ENCODE peak calls at places on chromosome 13, in eight cellular contexts. X, Q, M, I, K, T, H and Z are unnamed samples.

GRCh38 chr13:106562301-106562700 is 5.6 kb downstream of the ARGLU1 start:
- DNase-seq in Q (no peak), T (no peak), X (no peak), M (no peak), I (no peak), H (no peak), K (no peak), Z (no peak)

GRCh38 chr13:33202644-33203169 is 82.8 kb downstream of the STARD13 start:
- DNase-seq in Q (no peak), I (no peak), T (no peak), M (no peak), K (no peak), H (no peak), X (no peak), Z (no peak)

GRCh38 chr13:26663801-26664200 is 96.8 kb downstream of the GPR12 start:
- DNase-seq in I (no peak), T (no peak), K (no peak), Q (peak; percentile 43), H (no peak), M (peak; percentile 70), X (no peak), Z (no peak)

GRCh38 chr13:93505104-93505952 is 278.7 kb downstream of the GPC6 start:
- DNase-seq in T (peak; percentile 36), Q (no peak), X (no peak), H (no peak), K (peak; percentile 64), M (no peak), I (no peak), Z (no peak)

GRCh38 chr13:31236211-31236786 is 36.5 kb downstream of the B3GLCT start:
- DNase-seq in X (peak; percentile 21), H (peak; percentile 52), M (peak; percentile 35), K (peak; percentile 72), I (no peak), Q (peak; percentile 55), T (peak; percentile 40), Z (no peak)

GRCh38 chr13:68369739-68370138 is 1139.6 kb upstream of the PCDH9 start:
- DNase-seq in T (no peak), H (no peak), M (no peak), Q (peak; percentile 10), X (no peak), I (no peak), K (no peak), Z (no peak)

GRCh38 chr13:21671793-21672680 is 1.2 kb downstream of the FGF9 start:
- DNase-seq in X (no peak), Q (no peak), M (peak; percentile 9), I (no peak), K (no peak), T (peak; percentile 16), H (peak; percentile 31), Z (no peak)

GRCh38 chr13:67735651-67736050 is 505.5 kb upstream of the PCDH9 start:
- DNase-seq in I (no peak), X (no peak), K (no peak), M (no peak), H (no peak), T (no peak), Q (no peak), Z (no peak)

GRCh38 chr13:47794963-47795362 is 206.1 kb downstream of the SUCLA2 start:
- DNase-seq in T (no peak), H (peak; percentile 26), K (peak; percentile 5), I (no peak), Q (no peak), M (no peak), X (no peak), Z (no peak)

GRCh38 chr13:39810091-39810877 is 154.8 kb downstream of the COG6 start:
- DNase-seq in I (no peak), M (no peak), K (no peak), T (no peak), X (no peak), Q (peak; percentile 22), H (no peak), Z (no peak)

GRCh38 chr13:30808600-30808999 is 73.3 kb downstream of the ALOX5AP start:
- DNase-seq in I (no peak), Q (no peak), M (no peak), H (no peak), X (no peak), T (no peak), K (no peak), Z (no peak)

GRCh38 chr13:97549201-97549600 is 115.2 kb downstream of the RAP2A start:
- DNase-seq in H (peak; percentile 27), I (no peak), Q (no peak), X (no peak), M (no peak), K (no peak), T (no peak), Z (no peak)

GRCh38 chr13:76663941-76664340 is 222.3 kb downstream of the KCTD12 start:
- DNase-seq in K (peak; percentile 72), X (no peak), Q (no peak), H (no peak), I (no peak), M (no peak), T (no peak), Z (no peak)

GRCh38 chr13:42996584-42996983 is 4.5 kb upstream of the EPSTI1 start:
- DNase-seq in Q (peak; percentile 100), H (no peak), I (no peak), X (no peak), M (no peak), T (no peak), K (peak; percentile 84), Z (no peak)

GRCh38 chr13:93758575-93758974 is 532.0 kb downstream of the GPC6 start:
- DNase-seq in T (no peak), I (no peak), Q (peak; percentile 25), X (no peak), K (peak; percentile 33), H (no peak), M (no peak), Z (no peak)

GRCh38 chr13:43783820-43784219 is 3.0 kb downstream of the ENOX1 start:
- DNase-seq in K (peak; percentile 42), I (no peak), X (no peak), M (no peak), H (peak; percentile 56), T (no peak), Q (peak; percentile 67), Z (no peak)

GRCh38 chr13:106096661-106097092 is 438.8 kb downstream of the EFNB2 start:
- DNase-seq in H (no peak), I (no peak), T (no peak), K (peak; percentile 21), X (no peak), M (no peak), Q (peak; percentile 76), Z (no peak)

GRCh38 chr13:40490086-40490723 is 176.2 kb downstream of the FOXO1 start:
- DNase-seq in X (no peak), I (no peak), K (no peak), M (no peak), T (no peak), H (no peak), Q (no peak), Z (no peak)

GRCh38 chr13:38566526-38566925 is 120.4 kb upstream of the FREM2 start:
- DNase-seq in I (no peak), T (no peak), K (no peak), Q (no peak), H (peak; percentile 21), X (no peak), M (no peak), Z (no peak)

GRCh38 chr13:40318366-40318765 is 348.1 kb downstream of the FOXO1 start:
- DNase-seq in Q (peak; percentile 69), T (peak; percentile 55), X (no peak), H (peak; percentile 36), M (no peak), I (no peak), K (no peak), Z (no peak)

GRCh38 chr13:32206097-32206740 is 108.9 kb downstream of the ZAR1L start:
- DNase-seq in T (no peak), M (no peak), K (no peak), I (no peak), X (no peak), Q (peak; percentile 10), H (no peak), Z (no peak)

GRCh38 chr13:111911754-111912452 is 155.0 kb upstream of the SOX1 start:
- DNase-seq in Q (no peak), K (no peak), X (no peak), I (no peak), T (no peak), M (no peak), H (no peak), Z (peak; percentile 52)
- H3K27me3 ChIP-seq in Q (no peaks in the 10 kb centered on the region), K (no peaks in the 10 kb centered on the region), X (no peaks in the 10 kb centered on the region), I (no peaks in the 10 kb centered on the region), T (peaks cover 13% of the 10 kb centered on the region), M (no peaks in the 10 kb centered on the region), H (no peaks in the 10 kb centered on the region), Z (no peaks in the 10 kb centered on the region)

DNA sequence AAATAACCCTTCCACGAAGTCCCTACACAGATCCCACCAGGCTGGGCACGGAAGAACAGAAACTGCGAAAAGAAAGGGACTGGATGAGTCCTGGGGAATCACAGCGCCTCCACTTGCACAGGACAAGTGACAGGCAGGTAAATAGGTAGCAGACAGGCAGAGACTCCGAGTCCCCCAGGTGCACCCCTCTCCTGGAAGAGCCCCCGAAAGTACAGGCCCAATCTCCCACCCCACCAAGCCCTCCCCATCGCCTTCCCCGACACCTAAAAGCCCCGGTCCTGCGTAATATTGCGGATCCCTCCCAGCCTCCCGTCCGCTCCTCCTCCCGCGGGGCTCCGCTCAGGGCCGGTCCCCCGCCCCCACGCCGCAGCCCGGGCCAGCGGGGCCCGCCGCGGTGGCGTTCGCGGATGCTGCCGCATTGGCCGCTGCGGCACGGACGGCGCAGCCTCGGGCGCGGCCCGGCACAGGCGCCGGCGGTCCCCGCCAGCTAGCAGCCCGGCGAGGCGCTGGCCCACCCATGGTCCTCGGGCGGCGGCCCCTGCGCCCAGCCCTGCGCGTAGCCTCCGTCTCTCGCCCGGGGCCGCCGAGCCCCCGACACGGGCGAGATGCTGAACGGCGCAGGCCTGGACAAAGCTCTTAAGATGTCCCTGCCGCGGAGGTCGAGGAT is at the start of gene ATP8A2:
- DNase-seq in X (no peak), I (no peak), M (no peak), T (peak; percentile 59), Q (no peak), K (no peak), H (peak; percentile 82), Z (no peak)
- H3K27me3 ChIP-seq in X (peaks cover 63% of the 10 kb centered on the region), I (no peaks in the 10 kb centered on the region), M (no peaks in the 10 kb centered on the region), T (peaks cover 75% of the 10 kb centered on the region), Q (peaks cover 22% of the 10 kb centered on the region), K (peaks cover 30% of the 10 kb centered on the region), H (peaks cover 54% of the 10 kb centered on the region), Z (no peaks in the 10 kb centered on the region)

DNA sequence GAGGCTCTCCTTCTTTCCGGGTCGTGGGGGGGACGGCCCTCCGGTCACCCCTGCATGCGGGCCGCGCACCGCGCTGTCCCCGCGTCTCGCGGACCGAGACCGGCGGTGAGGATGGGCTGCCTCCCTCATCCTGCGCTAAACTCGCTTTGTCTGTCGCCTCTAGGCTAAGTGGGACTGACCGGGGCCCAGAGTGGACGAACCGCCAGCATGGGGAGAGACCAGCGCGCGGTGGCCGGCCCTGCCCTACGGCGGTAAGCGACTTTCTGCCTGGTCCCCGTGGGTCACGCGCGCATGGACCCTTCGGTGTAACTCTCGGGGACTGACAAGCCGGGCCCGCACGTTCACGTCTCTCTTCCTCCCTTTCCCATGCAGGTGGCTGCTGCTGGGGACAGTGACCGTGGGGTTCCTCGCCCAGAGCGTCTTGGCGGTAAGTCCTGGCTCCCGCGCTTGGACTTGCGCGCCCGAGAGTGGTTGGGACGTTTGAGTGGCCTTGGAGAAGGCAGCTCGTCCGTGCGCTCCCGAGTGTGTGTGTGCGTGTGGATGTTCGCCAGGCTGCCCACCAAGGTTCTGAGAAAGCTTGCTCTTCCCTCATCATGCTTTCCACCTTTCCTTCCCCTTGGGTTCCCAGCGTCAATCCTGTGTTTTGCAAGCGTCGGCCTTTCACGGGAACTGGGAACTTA is 753 bp downstream of the COL4A2 start:
- DNase-seq in H (no peak), X (no peak), Q (no peak), M (no peak), T (peak; percentile 53), I (no peak), K (peak; percentile 59), Z (peak; percentile 61)
- H3K27me3 ChIP-seq in H (no peaks in the 10 kb centered on the region), X (no peaks in the 10 kb centered on the region), Q (no peaks in the 10 kb centered on the region), M (no peaks in the 10 kb centered on the region), T (peaks cover 3% of the 10 kb centered on the region), I (no peaks in the 10 kb centered on the region), K (no peaks in the 10 kb centered on the region), Z (no peaks in the 10 kb centered on the region)

GRCh38 chr13:74895042-74895811 is 586.7 kb downstream of the TBC1D4 start:
- DNase-seq in K (no peak), Q (no peak), I (no peak), T (no peak), M (no peak), X (no peak), H (no peak), Z (no peak)
- H3K27me3 ChIP-seq in K (no peaks in the 10 kb centered on the region), Q (no peaks in the 10 kb centered on the region), I (no peaks in the 10 kb centered on the region), T (no peaks in the 10 kb centered on the region), M (no peaks in the 10 kb centered on the region), X (no peaks in the 10 kb centered on the region), H (no peaks in the 10 kb centered on the region), Z (no peaks in the 10 kb centered on the region)